ENCODE peak calls at places on chromosome 4, in six cellular contexts. One of them, this sample, is unnamed.

GRCh38 chr4:85024671-85025070 is 58.2 kb upstream of the WDFY3 start:
- DNase-seq in foreskin keratinocyte: no peak
- DNase-seq in kidney: no peak
- DNase-seq in tibial nerve: no peak
- DNase-seq in suprapubic skin: no peak
- DNase-seq in upper lobe of right lung: no peak
- DNase-seq in this sample: no peak

GRCh38 chr4:67051000-67051789 is 494.1 kb downstream of the CENPC start:
- DNase-seq in suprapubic skin: no peak
- DNase-seq in tibial nerve: no peak
- DNase-seq in foreskin keratinocyte: no peak
- DNase-seq in kidney: no peak
- DNase-seq in upper lobe of right lung: no peak
- DNase-seq in this sample: no peak

GRCh38 chr4:184748251-184748652 is 14.4 kb upstream of the CENPU start:
- DNase-seq in kidney: no peak
- DNase-seq in upper lobe of right lung: peak
- DNase-seq in tibial nerve: no peak
- DNase-seq in foreskin keratinocyte: peak
- DNase-seq in suprapubic skin: no peak
- DNase-seq in this sample: no peak

GRCh38 chr4:7192252-7193039 is at the start of gene SORCS2:
- DNase-seq in kidney: peak
- DNase-seq in foreskin keratinocyte: no peak
- DNase-seq in suprapubic skin: no peak
- DNase-seq in tibial nerve: peak
- DNase-seq in upper lobe of right lung: peak
- DNase-seq in this sample: no peak

GRCh38 chr4:80201326-80202151 is 4.2 kb downstream of the PRDM8 start:
- DNase-seq in tibial nerve: no peak
- DNase-seq in foreskin keratinocyte: no peak
- DNase-seq in kidney: peak
- DNase-seq in suprapubic skin: no peak
- DNase-seq in upper lobe of right lung: no peak
- DNase-seq in this sample: no peak

GRCh38 chr4:4216668-4217067 is 10.1 kb downstream of the OTOP1 start:
- DNase-seq in kidney: no peak
- DNase-seq in suprapubic skin: no peak
- DNase-seq in upper lobe of right lung: no peak
- DNase-seq in tibial nerve: no peak
- DNase-seq in foreskin keratinocyte: peak
- DNase-seq in this sample: no peak

GRCh38 chr4:8391972-8392371 is 48.6 kb downstream of the ACOX3 start:
- DNase-seq in suprapubic skin: no peak
- DNase-seq in kidney: no peak
- DNase-seq in upper lobe of right lung: no peak
- DNase-seq in foreskin keratinocyte: no peak
- DNase-seq in tibial nerve: no peak
- DNase-seq in this sample: no peak

GRCh38 chr4:38132843-38133662 is 172.9 kb downstream of the PTTG2 start:
- DNase-seq in kidney: no peak
- DNase-seq in upper lobe of right lung: no peak
- DNase-seq in tibial nerve: no peak
- DNase-seq in suprapubic skin: no peak
- DNase-seq in foreskin keratinocyte: no peak
- DNase-seq in this sample: no peak

GRCh38 chr4:106287353-106287969 is 28.5 kb downstream of the TBCK start:
- DNase-seq in foreskin keratinocyte: peak
- DNase-seq in suprapubic skin: no peak
- DNase-seq in upper lobe of right lung: no peak
- DNase-seq in tibial nerve: no peak
- DNase-seq in kidney: no peak
- DNase-seq in this sample: no peak

GRCh38 chr4:72569719-72570235 is 756 bp upstream of the ADAMTS3 start:
- DNase-seq in suprapubic skin: no peak
- DNase-seq in upper lobe of right lung: no peak
- DNase-seq in kidney: peak
- DNase-seq in foreskin keratinocyte: no peak
- DNase-seq in tibial nerve: no peak
- DNase-seq in this sample: no peak

GRCh38 chr4:83152771-83153170 is 38.2 kb upstream of the PLAC8 start:
- DNase-seq in foreskin keratinocyte: no peak
- DNase-seq in suprapubic skin: no peak
- DNase-seq in upper lobe of right lung: no peak
- DNase-seq in kidney: no peak
- DNase-seq in tibial nerve: no peak
- DNase-seq in this sample: no peak

GRCh38 chr4:141140271-141141205 is 7.3 kb upstream of the RNF150 start:
- DNase-seq in foreskin keratinocyte: no peak
- DNase-seq in upper lobe of right lung: no peak
- DNase-seq in tibial nerve: no peak
- DNase-seq in kidney: no peak
- DNase-seq in suprapubic skin: no peak
- DNase-seq in this sample: no peak

GRCh38 chr4:182091128-182091527 is 152.1 kb upstream of the TENM3 start:
- DNase-seq in kidney: no peak
- DNase-seq in suprapubic skin: no peak
- DNase-seq in foreskin keratinocyte: no peak
- DNase-seq in tibial nerve: no peak
- DNase-seq in upper lobe of right lung: no peak
- DNase-seq in this sample: no peak

GRCh38 chr4:83392562-83392961 is 57.9 kb upstream of the HPSE start:
- DNase-seq in kidney: no peak
- DNase-seq in tibial nerve: no peak
- DNase-seq in upper lobe of right lung: no peak
- DNase-seq in suprapubic skin: no peak
- DNase-seq in foreskin keratinocyte: no peak
- DNase-seq in this sample: no peak

GRCh38 chr4:181008164-181008563 is 1235.0 kb upstream of the TENM3 start:
- DNase-seq in kidney: no peak
- DNase-seq in upper lobe of right lung: no peak
- DNase-seq in tibial nerve: no peak
- DNase-seq in foreskin keratinocyte: no peak
- DNase-seq in suprapubic skin: no peak
- DNase-seq in this sample: no peak

GRCh38 chr4:42320822-42321388 is 76.4 kb upstream of the SHISA3 start:
- DNase-seq in kidney: no peak
- DNase-seq in tibial nerve: no peak
- DNase-seq in suprapubic skin: no peak
- DNase-seq in foreskin keratinocyte: no peak
- DNase-seq in upper lobe of right lung: no peak
- DNase-seq in this sample: no peak

GRCh38 chr4:154908168-154908567 is 127.1 kb downstream of the RBM46 start:
- DNase-seq in tibial nerve: no peak
- DNase-seq in kidney: no peak
- DNase-seq in suprapubic skin: no peak
- DNase-seq in foreskin keratinocyte: peak
- DNase-seq in upper lobe of right lung: no peak
- DNase-seq in this sample: no peak

GRCh38 chr4:122218762-122219161 is 66.6 kb downstream of the BLTP1 start:
- DNase-seq in suprapubic skin: no peak
- DNase-seq in foreskin keratinocyte: no peak
- DNase-seq in upper lobe of right lung: no peak
- DNase-seq in kidney: no peak
- DNase-seq in tibial nerve: no peak
- DNase-seq in this sample: no peak

GRCh38 chr4:137905930-137906329 is 336.2 kb downstream of the SLC7A11 start:
- DNase-seq in tibial nerve: no peak
- DNase-seq in suprapubic skin: no peak
- DNase-seq in kidney: no peak
- DNase-seq in foreskin keratinocyte: no peak
- DNase-seq in upper lobe of right lung: no peak
- DNase-seq in this sample: no peak

GRCh38 chr4:72319596-72319995 is 249.4 kb downstream of the ADAMTS3 start:
- DNase-seq in foreskin keratinocyte: peak
- DNase-seq in kidney: no peak
- DNase-seq in tibial nerve: no peak
- DNase-seq in upper lobe of right lung: no peak
- DNase-seq in suprapubic skin: no peak
- DNase-seq in this sample: no peak

GRCh38 chr4:54063224-54063623 is 1.2 kb downstream of the CHIC2 start:
- DNase-seq in upper lobe of right lung: no peak
- DNase-seq in kidney: no peak
- DNase-seq in tibial nerve: no peak
- DNase-seq in foreskin keratinocyte: no peak
- DNase-seq in suprapubic skin: no peak
- DNase-seq in this sample: no peak

GRCh38 chr4:1644906-1645657 is 39.0 kb downstream of the FAM53A start:
- DNase-seq in upper lobe of right lung: peak
- DNase-seq in tibial nerve: no peak
- DNase-seq in foreskin keratinocyte: peak
- DNase-seq in suprapubic skin: no peak
- DNase-seq in kidney: peak
- DNase-seq in this sample: no peak

DNA sequence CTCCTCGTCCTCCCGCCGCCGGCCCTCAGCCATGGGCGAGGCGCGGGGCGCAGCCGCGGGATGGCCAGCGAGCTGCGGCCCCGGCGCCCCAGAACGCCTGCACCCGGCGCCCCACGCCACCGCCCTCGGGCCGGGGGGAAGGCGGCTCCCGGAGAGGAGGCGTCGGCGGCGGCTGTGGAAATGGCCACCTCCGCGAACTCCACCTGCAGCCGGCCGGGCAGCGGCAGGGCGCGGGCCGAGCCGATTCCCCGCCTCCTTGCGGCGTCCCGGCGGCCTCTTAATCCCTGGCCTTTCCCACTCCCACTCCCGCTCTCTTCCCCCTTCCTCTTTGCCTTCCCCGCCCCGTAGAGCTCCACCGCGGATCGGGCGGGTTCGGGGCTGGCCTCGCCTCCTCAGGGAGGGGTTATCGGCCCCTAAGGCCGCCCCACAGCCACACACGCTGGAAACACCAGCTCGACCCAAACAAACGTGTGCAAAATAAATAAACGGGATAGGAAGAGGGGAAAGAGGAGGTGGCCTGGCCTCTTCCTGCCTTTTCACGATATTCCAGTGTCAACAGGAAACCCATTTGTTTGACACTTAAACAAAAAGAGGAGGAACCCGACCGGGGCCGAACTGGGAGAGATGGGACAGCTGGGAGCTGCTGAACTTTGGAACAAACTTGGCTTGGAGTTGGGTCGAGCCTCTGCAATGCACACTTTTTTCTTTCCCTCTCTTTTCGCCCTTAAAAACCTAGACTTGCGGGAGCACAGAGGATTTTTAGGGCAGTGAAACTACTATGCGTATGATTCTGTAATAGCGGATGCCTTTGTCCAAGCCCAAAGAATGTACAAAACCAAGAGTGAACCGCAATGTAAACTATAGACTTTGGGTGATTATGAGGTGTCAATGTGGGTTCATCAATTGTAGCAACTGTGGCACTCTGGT is at the start of gene SH3D19:
- DNase-seq in foreskin keratinocyte: no peak
- DNase-seq in kidney: peak
- DNase-seq in tibial nerve: peak
- DNase-seq in upper lobe of right lung: peak
- DNase-seq in suprapubic skin: peak
- DNase-seq in this sample: peak
- TF ChIP-seq CTCF in foreskin keratinocyte: no peak
- TF ChIP-seq CTCF in kidney: peak
- TF ChIP-seq CTCF in tibial nerve: peak
- TF ChIP-seq CTCF in upper lobe of right lung: no peak
- TF ChIP-seq CTCF in suprapubic skin: no peak
- TF ChIP-seq CTCF in this sample: no peak

GRCh38 chr4:5965225-5965624 is 53.0 kb downstream of the C4orf50 start:
- DNase-seq in suprapubic skin: peak
- DNase-seq in tibial nerve: no peak
- DNase-seq in kidney: peak
- DNase-seq in foreskin keratinocyte: no peak
- DNase-seq in upper lobe of right lung: peak
- DNase-seq in this sample: no peak

GRCh38 chr4:5964030-5964429 is 54.2 kb downstream of the C4orf50 start:
- DNase-seq in tibial nerve: no peak
- DNase-seq in suprapubic skin: peak
- DNase-seq in kidney: no peak
- DNase-seq in upper lobe of right lung: no peak
- DNase-seq in foreskin keratinocyte: no peak
- DNase-seq in this sample: no peak

GRCh38 chr4:5960197-5960880 is 57.9 kb downstream of the C4orf50 start:
- DNase-seq in foreskin keratinocyte: no peak
- DNase-seq in suprapubic skin: peak
- DNase-seq in kidney: no peak
- DNase-seq in tibial nerve: no peak
- DNase-seq in upper lobe of right lung: peak
- DNase-seq in this sample: no peak

GRCh38 chr4:5962416-5962815 is 55.8 kb downstream of the C4orf50 start:
- DNase-seq in foreskin keratinocyte: no peak
- DNase-seq in upper lobe of right lung: peak
- DNase-seq in kidney: no peak
- DNase-seq in suprapubic skin: peak
- DNase-seq in tibial nerve: no peak
- DNase-seq in this sample: no peak

GRCh38 chr4:5963611-5964010 is 54.6 kb downstream of the C4orf50 start:
- DNase-seq in upper lobe of right lung: peak
- DNase-seq in suprapubic skin: peak
- DNase-seq in kidney: no peak
- DNase-seq in tibial nerve: no peak
- DNase-seq in foreskin keratinocyte: no peak
- DNase-seq in this sample: no peak
- TF ChIP-seq CTCF in upper lobe of right lung: no peak
- TF ChIP-seq CTCF in suprapubic skin: no peak
- TF ChIP-seq CTCF in kidney: no peak
- TF ChIP-seq CTCF in tibial nerve: no peak
- TF ChIP-seq CTCF in foreskin keratinocyte: no peak
- TF ChIP-seq CTCF in this sample: peak

DNA sequence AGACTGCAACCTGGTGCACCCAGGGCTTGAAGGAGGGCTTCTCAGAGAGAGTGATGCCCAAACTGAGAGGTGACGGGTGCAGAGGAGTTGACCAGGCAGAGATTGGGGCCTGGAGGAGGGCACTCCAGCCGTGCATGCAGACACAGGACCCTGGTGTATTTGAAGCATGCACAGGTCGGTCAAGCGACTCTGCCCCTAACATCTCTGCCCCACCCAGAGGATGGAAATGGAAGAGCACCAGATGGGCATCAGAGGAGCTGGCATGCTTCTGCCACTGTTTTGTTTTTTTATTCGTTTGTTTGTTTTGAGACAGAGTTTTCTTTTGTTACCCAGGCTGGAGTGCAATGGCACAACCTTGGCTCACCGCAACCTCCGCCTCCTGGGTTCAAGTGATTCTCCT is 320.9 kb downstream of the EVC2 start:
- DNase-seq in tibial nerve: no peak
- DNase-seq in suprapubic skin: no peak
- DNase-seq in foreskin keratinocyte: no peak
- DNase-seq in upper lobe of right lung: no peak
- DNase-seq in kidney: no peak
- DNase-seq in this sample: no peak
- TF ChIP-seq CTCF in tibial nerve: no peak
- TF ChIP-seq CTCF in suprapubic skin: no peak
- TF ChIP-seq CTCF in foreskin keratinocyte: peak
- TF ChIP-seq CTCF in upper lobe of right lung: no peak
- TF ChIP-seq CTCF in kidney: no peak
- TF ChIP-seq CTCF in this sample: peak

DNA sequence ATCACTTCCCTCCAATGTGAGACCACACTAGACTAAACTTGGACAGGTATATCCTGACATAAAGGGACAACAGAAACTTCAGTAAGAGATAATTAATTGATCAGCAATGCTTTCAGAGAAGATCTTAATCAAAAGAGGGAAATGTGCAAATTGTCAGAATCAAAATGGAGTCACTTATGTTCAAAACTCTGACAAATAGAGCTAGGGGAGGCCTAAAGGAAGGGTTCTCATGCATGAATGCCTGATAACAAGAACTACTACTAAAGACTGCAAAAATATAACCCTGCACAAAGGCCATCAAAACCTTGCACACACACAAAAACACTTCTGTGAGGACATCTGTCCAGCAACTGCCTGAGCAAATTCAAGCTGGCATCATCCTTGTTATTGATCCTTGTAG is 637.5 kb upstream of the INTU start:
- DNase-seq in foreskin keratinocyte: no peak
- DNase-seq in upper lobe of right lung: no peak
- DNase-seq in kidney: no peak
- DNase-seq in suprapubic skin: no peak
- DNase-seq in tibial nerve: no peak
- DNase-seq in this sample: no peak
- TF ChIP-seq CTCF in foreskin keratinocyte: no peak
- TF ChIP-seq CTCF in upper lobe of right lung: no peak
- TF ChIP-seq CTCF in kidney: no peak
- TF ChIP-seq CTCF in suprapubic skin: no peak
- TF ChIP-seq CTCF in tibial nerve: no peak
- TF ChIP-seq CTCF in this sample: no peak

This sample was measured in chondrocyte.